ENCODE peak calls at places on chromosomes 5 and 9, in seven cellular contexts. One of them, this sample, is unnamed.

GRCh38 chr9:74373348-74373747 is 123.8 kb upstream of the RORB start:
- DNase-seq in HCT116: no peak
- DNase-seq in adrenal gland: no peak
- DNase-seq in ovary: no peak
- DNase-seq in uterus: no peak
- DNase-seq in A549: no peak
- DNase-seq in stomach: no peak
- DNase-seq in this sample: no peak

GRCh38 chr5:178442361-178443256 is 147.6 kb downstream of the COL23A1 start:
- DNase-seq in stomach: no peak
- DNase-seq in A549: no peak
- DNase-seq in ovary: no peak
- DNase-seq in adrenal gland: no peak
- DNase-seq in HCT116: no peak
- DNase-seq in uterus: no peak
- DNase-seq in this sample: no peak

GRCh38 chr9:90983394-90983793 is 181.8 kb downstream of the SYK start:
- DNase-seq in adrenal gland: no peak
- DNase-seq in HCT116: no peak
- DNase-seq in uterus: no peak
- DNase-seq in stomach: no peak
- DNase-seq in ovary: no peak
- DNase-seq in A549: no peak
- DNase-seq in this sample: no peak

GRCh38 chr5:1503301-1504243 is 20.2 kb downstream of the LPCAT1 start:
- DNase-seq in stomach: peak
- DNase-seq in ovary: no peak
- DNase-seq in adrenal gland: peak
- DNase-seq in HCT116: no peak
- DNase-seq in uterus: no peak
- DNase-seq in A549: no peak
- DNase-seq in this sample: no peak

GRCh38 chr9:116549061-116549664 is 137.9 kb upstream of the TRIM32 start:
- DNase-seq in ovary: peak
- DNase-seq in stomach: peak
- DNase-seq in uterus: peak
- DNase-seq in adrenal gland: peak
- DNase-seq in HCT116: peak
- DNase-seq in A549: peak
- DNase-seq in this sample: no peak

GRCh38 chr9:133759946-133760345 is 21.8 kb upstream of the SARDH start:
- DNase-seq in ovary: peak
- DNase-seq in HCT116: no peak
- DNase-seq in adrenal gland: no peak
- DNase-seq in uterus: no peak
- DNase-seq in A549: no peak
- DNase-seq in stomach: no peak
- DNase-seq in this sample: no peak

GRCh38 chr5:35120745-35121144 is 73.0 kb upstream of the AGXT2 start:
- DNase-seq in adrenal gland: no peak
- DNase-seq in uterus: no peak
- DNase-seq in HCT116: no peak
- DNase-seq in ovary: no peak
- DNase-seq in A549: no peak
- DNase-seq in stomach: no peak
- DNase-seq in this sample: no peak

GRCh38 chr9:92100237-92100911 is 14.8 kb downstream of the SPTLC1 start:
- DNase-seq in HCT116: peak
- DNase-seq in A549: peak
- DNase-seq in adrenal gland: peak
- DNase-seq in ovary: no peak
- DNase-seq in uterus: no peak
- DNase-seq in stomach: no peak
- DNase-seq in this sample: no peak

GRCh38 chr9:110069326-110070248 is 138.4 kb downstream of the C9orf152 start:
- DNase-seq in uterus: peak
- DNase-seq in ovary: no peak
- DNase-seq in adrenal gland: peak
- DNase-seq in stomach: no peak
- DNase-seq in A549: no peak
- DNase-seq in HCT116: no peak
- DNase-seq in this sample: no peak

GRCh38 chr5:36875051-36875788 is 1.3 kb upstream of the NIPBL start:
- DNase-seq in adrenal gland: peak
- DNase-seq in A549: no peak
- DNase-seq in stomach: peak
- DNase-seq in ovary: peak
- DNase-seq in uterus: peak
- DNase-seq in HCT116: no peak
- DNase-seq in this sample: no peak

GRCh38 chr5:127959152-127959764 is 124.3 kb upstream of the SLC12A2 start:
- DNase-seq in stomach: peak
- DNase-seq in A549: peak
- DNase-seq in uterus: peak
- DNase-seq in adrenal gland: peak
- DNase-seq in HCT116: peak
- DNase-seq in ovary: peak
- DNase-seq in this sample: no peak

GRCh38 chr9:78074385-78075291 is 43.0 kb upstream of the GNAQ start:
- DNase-seq in ovary: no peak
- DNase-seq in A549: no peak
- DNase-seq in adrenal gland: no peak
- DNase-seq in HCT116: no peak
- DNase-seq in stomach: no peak
- DNase-seq in uterus: no peak
- DNase-seq in this sample: no peak

GRCh38 chr5:92543246-92543645 is 1037.8 kb downstream of the NR2F1-AS1 start:
- DNase-seq in A549: no peak
- DNase-seq in ovary: no peak
- DNase-seq in HCT116: no peak
- DNase-seq in uterus: no peak
- DNase-seq in adrenal gland: no peak
- DNase-seq in stomach: no peak
- DNase-seq in this sample: no peak

GRCh38 chr9:84990416-84990815 is 320.9 kb downstream of the NTRK2 start:
- DNase-seq in adrenal gland: no peak
- DNase-seq in HCT116: no peak
- DNase-seq in A549: no peak
- DNase-seq in uterus: no peak
- DNase-seq in stomach: no peak
- DNase-seq in ovary: no peak
- DNase-seq in this sample: no peak

GRCh38 chr9:78366827-78367226 is 69.9 kb downstream of the PSAT1 start:
- DNase-seq in A549: no peak
- DNase-seq in HCT116: no peak
- DNase-seq in stomach: no peak
- DNase-seq in ovary: peak
- DNase-seq in uterus: no peak
- DNase-seq in adrenal gland: no peak
- DNase-seq in this sample: no peak

GRCh38 chr5:969421-969839 is 39.2 kb upstream of the NKD2 start:
- DNase-seq in adrenal gland: no peak
- DNase-seq in stomach: no peak
- DNase-seq in HCT116: no peak
- DNase-seq in uterus: no peak
- DNase-seq in A549: no peak
- DNase-seq in ovary: no peak
- DNase-seq in this sample: no peak

GRCh38 chr9:89635816-89636215 is 31.0 kb downstream of the GADD45G start:
- DNase-seq in uterus: no peak
- DNase-seq in adrenal gland: no peak
- DNase-seq in HCT116: no peak
- DNase-seq in A549: no peak
- DNase-seq in ovary: no peak
- DNase-seq in stomach: no peak
- DNase-seq in this sample: no peak

DNA sequence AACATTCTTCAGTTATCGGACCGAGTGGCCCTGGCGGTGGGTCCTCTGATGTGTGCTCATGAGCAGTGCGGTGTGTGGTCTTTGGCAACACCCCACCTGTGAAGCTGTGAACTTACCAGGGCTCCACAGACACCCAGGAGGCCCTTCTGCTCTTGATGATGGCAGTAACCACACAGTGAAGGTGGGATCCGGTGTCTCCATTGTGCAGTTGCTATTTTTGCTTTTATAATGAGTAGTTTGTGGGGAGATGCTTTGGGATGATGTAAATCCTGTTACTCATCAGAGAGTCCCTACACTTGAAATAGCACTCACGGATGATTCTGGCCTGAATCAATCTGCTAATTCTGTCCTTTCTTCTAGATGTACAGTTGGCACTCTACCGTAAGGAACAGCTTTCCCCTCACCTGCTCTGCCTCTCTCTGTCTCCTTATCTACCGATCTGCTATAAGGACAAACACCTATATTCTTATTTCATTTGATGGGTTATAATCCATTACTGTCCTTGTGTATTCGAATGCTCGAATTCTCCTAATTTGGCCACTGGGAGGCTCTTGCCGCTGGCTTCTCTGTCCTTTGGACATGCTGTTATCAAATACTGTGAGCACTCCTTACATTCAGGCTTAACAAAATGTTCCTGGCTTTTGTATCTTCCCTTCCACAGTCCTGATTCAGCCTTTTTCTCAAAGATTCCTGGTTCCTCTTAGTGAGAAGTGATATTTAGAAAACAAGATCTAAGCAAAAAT is 20.2 kb downstream of the ATPSCKMT start:
- DNase-seq in stomach: no peak
- DNase-seq in ovary: no peak
- DNase-seq in HCT116: no peak
- DNase-seq in uterus: no peak
- DNase-seq in adrenal gland: no peak
- DNase-seq in A549: no peak
- DNase-seq in this sample: no peak
- TF ChIP-seq CTCF in stomach: no peak
- TF ChIP-seq CTCF in ovary: no peak
- TF ChIP-seq CTCF in HCT116: no peak
- TF ChIP-seq CTCF in uterus: no peak
- TF ChIP-seq CTCF in adrenal gland: no peak
- TF ChIP-seq CTCF in A549: no peak
- TF ChIP-seq CTCF in this sample: no peak

GRCh38 chr5:180830253-180831138 is 27.9 kb upstream of the MGAT1 start:
- DNase-seq in HCT116: no peak
- DNase-seq in A549: peak
- DNase-seq in stomach: peak
- DNase-seq in ovary: peak
- DNase-seq in uterus: peak
- DNase-seq in adrenal gland: peak
- DNase-seq in this sample: peak

GRCh38 chr5:180829711-180830110 is 27.1 kb upstream of the MGAT1 start:
- DNase-seq in uterus: no peak
- DNase-seq in HCT116: no peak
- DNase-seq in ovary: no peak
- DNase-seq in adrenal gland: no peak
- DNase-seq in stomach: no peak
- DNase-seq in A549: no peak
- DNase-seq in this sample: no peak

GRCh38 chr5:180825768-180826525 is 23.3 kb upstream of the MGAT1 start:
- DNase-seq in ovary: no peak
- DNase-seq in HCT116: no peak
- DNase-seq in uterus: no peak
- DNase-seq in A549: no peak
- DNase-seq in adrenal gland: peak
- DNase-seq in stomach: peak
- DNase-seq in this sample: no peak

GRCh38 chr5:180832638-180833068 is 28.4 kb downstream of the ZFP62 start:
- DNase-seq in ovary: no peak
- DNase-seq in stomach: no peak
- DNase-seq in HCT116: no peak
- DNase-seq in uterus: no peak
- DNase-seq in A549: no peak
- DNase-seq in adrenal gland: no peak
- DNase-seq in this sample: no peak

GRCh38 chr5:180831139-180832080 is 28.8 kb upstream of the MGAT1 start:
- DNase-seq in uterus: peak
- DNase-seq in ovary: peak
- DNase-seq in stomach: peak
- DNase-seq in adrenal gland: peak
- DNase-seq in A549: peak
- DNase-seq in HCT116: peak
- DNase-seq in this sample: no peak
- TF ChIP-seq POLR2A in uterus: peak
- TF ChIP-seq POLR2A in ovary: peak
- TF ChIP-seq POLR2A in stomach: no peak
- TF ChIP-seq POLR2A in adrenal gland: peak
- TF ChIP-seq POLR2A in A549: peak
- TF ChIP-seq POLR2A in HCT116: peak
- TF ChIP-seq POLR2A in this sample: peak

GRCh38 chr9:137269231-137269772 is 8.2 kb upstream of the TOR4A start:
- DNase-seq in A549: no peak
- DNase-seq in adrenal gland: peak
- DNase-seq in ovary: peak
- DNase-seq in uterus: peak
- DNase-seq in HCT116: no peak
- DNase-seq in stomach: peak
- DNase-seq in this sample: no peak
- H3K27ac ChIP-seq in A549: peak
- H3K27ac ChIP-seq in adrenal gland: no peak
- H3K27ac ChIP-seq in ovary: no peak
- H3K27ac ChIP-seq in uterus: peak
- H3K27ac ChIP-seq in HCT116: no peak
- H3K27ac ChIP-seq in stomach: peak
- H3K27ac ChIP-seq in this sample: peak

GRCh38 chr5:168943999-168944398 is 356.9 kb downstream of the SLIT3 start:
- DNase-seq in uterus: no peak
- DNase-seq in A549: no peak
- DNase-seq in HCT116: no peak
- DNase-seq in ovary: no peak
- DNase-seq in adrenal gland: no peak
- DNase-seq in stomach: no peak
- DNase-seq in this sample: no peak

GRCh38 chr5:168943485-168943884 is 357.5 kb downstream of the SLIT3 start:
- DNase-seq in ovary: no peak
- DNase-seq in HCT116: no peak
- DNase-seq in adrenal gland: no peak
- DNase-seq in uterus: no peak
- DNase-seq in stomach: no peak
- DNase-seq in A549: no peak
- DNase-seq in this sample: no peak

GRCh38 chr5:168948746-168949145 is 352.2 kb downstream of the SLIT3 start:
- DNase-seq in ovary: no peak
- DNase-seq in A549: no peak
- DNase-seq in adrenal gland: no peak
- DNase-seq in stomach: no peak
- DNase-seq in uterus: no peak
- DNase-seq in HCT116: no peak
- DNase-seq in this sample: no peak

GRCh38 chr5:168947212-168947868 is 353.6 kb downstream of the SLIT3 start:
- DNase-seq in HCT116: no peak
- DNase-seq in adrenal gland: peak
- DNase-seq in uterus: no peak
- DNase-seq in A549: peak
- DNase-seq in stomach: peak
- DNase-seq in ovary: no peak
- DNase-seq in this sample: no peak

DNA sequence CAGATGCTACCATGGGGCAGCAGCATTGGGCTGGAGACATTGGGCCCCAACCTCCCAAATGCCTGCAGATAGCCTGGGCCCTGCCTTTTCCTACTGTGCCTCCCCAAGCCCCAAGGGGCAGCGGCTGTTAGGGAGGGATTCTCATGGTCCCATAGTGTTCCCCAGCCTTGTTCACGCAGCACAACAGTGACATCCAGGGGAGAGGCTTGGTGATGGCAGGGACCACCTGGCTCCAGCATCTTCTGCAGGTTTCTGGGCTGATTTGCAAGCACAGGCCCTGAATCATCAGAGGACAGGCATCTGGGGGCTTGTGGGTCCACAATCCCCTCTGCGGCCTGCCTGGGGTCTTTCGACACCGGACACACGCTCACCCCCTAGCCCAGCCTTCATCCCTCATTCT is 354.6 kb downstream of the SLIT3 start:
- DNase-seq in ovary: no peak
- DNase-seq in HCT116: no peak
- DNase-seq in A549: no peak
- DNase-seq in uterus: no peak
- DNase-seq in stomach: no peak
- DNase-seq in adrenal gland: no peak
- DNase-seq in this sample: no peak
- TF ChIP-seq CTCF in ovary: no peak
- TF ChIP-seq CTCF in HCT116: no peak
- TF ChIP-seq CTCF in A549: no peak
- TF ChIP-seq CTCF in uterus: no peak
- TF ChIP-seq CTCF in stomach: no peak
- TF ChIP-seq CTCF in adrenal gland: no peak
- TF ChIP-seq CTCF in this sample: no peak

This sample was measured in esophagus squamous epithelium.